ENCODE peak calls at places on chromosomes 16 and 17, in eight cellular contexts. Z, N, P, Y, R, V, O and H are unnamed samples.

GRCh38 chr17:82807101-82807500 is 32.7 kb downstream of the ZNF750 start:
- DNase-seq in R (no peak), O (no peak), N (no peak), P (no peak), Y (no peak), Z (no peak), V (no peak), H (no peak)

GRCh38 chr17:55765472-55765871 is 14.6 kb downstream of the PCTP start:
- DNase-seq in Z (no peak), O (no peak), N (no peak), V (no peak), Y (no peak), P (no peak), R (no peak), H (no peak)

GRCh38 chr16:84462296-84463210 is 41.9 kb downstream of the MEAK7 start:
- DNase-seq in R (no peak), P (no peak), N (no peak), Y (peak; percentile 8), O (no peak), V (peak; percentile 14), Z (no peak), H (peak; percentile 21)

GRCh38 chr16:13435873-13436474 is 484.0 kb upstream of the ERCC4 start:
- DNase-seq in N (no peak), Y (no peak), Z (no peak), V (no peak), R (no peak), P (no peak), O (peak; percentile 78), H (peak; percentile 62)

GRCh38 chr16:87922250-87922871 is 14.0 kb downstream of the CA5A start:
- DNase-seq in R (no peak), V (no peak), Z (no peak), Y (no peak), O (no peak), P (no peak), N (no peak), H (no peak)

GRCh38 chr17:48530208-48530886 is 464 bp downstream of the HOXB1 start:
- DNase-seq in N (no peak), Y (no peak), O (no peak), V (no peak), R (no peak), Z (no peak), P (no peak), H (peak; percentile 78)

GRCh38 chr17:79919164-79919585 is 79.9 kb upstream of the CBX4 start:
- DNase-seq in P (peak; percentile 9), Z (no peak), R (no peak), O (no peak), V (peak; percentile 74), N (no peak), Y (peak; percentile 67), H (peak; percentile 60)

GRCh38 chr17:1162116-1162855 is 17.5 kb downstream of the ABR start:
- DNase-seq in V (no peak), P (no peak), Y (no peak), O (no peak), N (no peak), R (no peak), Z (no peak), H (no peak)

DNA sequence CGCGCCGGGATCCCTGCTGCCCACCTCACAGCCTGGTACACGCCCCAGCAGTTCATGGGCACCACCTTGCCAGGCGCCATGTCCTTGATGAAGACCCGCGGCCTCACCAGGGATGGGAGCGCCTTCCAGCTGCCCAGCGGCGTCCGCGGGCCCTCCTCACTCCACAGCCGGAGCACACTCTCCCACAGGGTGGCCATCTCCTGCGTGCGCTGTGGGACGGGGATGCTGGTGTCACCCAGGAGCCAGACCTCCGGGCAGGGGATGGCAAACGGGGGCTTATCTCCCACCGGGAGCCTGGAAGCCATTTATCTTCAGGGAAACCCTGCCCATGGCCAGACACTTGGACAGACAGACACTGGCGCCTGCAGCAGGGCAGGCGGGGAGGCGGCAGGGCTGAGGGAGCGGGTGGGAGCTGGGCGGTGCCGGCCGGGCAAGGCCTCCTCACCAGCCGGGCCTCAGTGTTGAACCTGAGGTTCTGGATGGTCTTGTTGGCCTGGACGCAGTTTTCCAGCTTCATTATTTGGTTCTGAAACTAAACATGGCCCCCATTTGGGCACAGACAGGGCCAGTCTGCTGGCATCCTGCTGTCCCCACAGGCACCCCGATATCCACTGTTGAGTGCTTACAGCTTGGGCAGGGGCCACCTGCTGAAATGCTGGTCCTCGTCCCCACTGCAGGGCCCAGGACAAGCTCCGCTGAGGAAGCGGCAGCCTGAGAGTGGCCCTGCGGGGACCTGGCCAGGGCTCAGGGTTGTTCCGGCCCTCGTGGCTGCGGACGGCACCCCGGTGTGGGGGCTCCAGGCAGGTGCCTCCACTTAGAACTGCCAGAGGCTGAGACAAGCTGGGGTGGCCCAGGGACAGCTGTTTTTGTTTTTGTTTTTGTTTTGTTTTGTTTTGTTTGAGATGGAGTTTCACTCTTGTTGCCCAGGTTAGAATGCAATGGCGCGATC is 4.0 kb downstream of the PERCC1 start:
- DNase-seq in Z (no peak), Y (no peak), N (no peak), P (no peak), V (no peak), R (no peak), O (no peak), H (no peak)
- H3K4me1 ChIP-seq in Z (no peaks in the 10 kb centered on the region), Y (no peaks in the 10 kb centered on the region), N (no peaks in the 10 kb centered on the region), P (no peaks in the 10 kb centered on the region), V (no peaks in the 10 kb centered on the region), R (no peaks in the 10 kb centered on the region), O (no peaks in the 10 kb centered on the region), H (no peaks in the 10 kb centered on the region)

GRCh38 chr17:29449865-29450671 is 59.9 kb downstream of the TAOK1 start:
- DNase-seq in V (no peak), Z (no peak), O (no peak), P (no peak), R (no peak), Y (no peak), N (no peak), H (no peak)
- H3K9ac ChIP-seq in V (no peak overlapping the region), Z (no peak overlapping the region), O (no peak overlapping the region), P (no peak overlapping the region), R (no peak overlapping the region), Y (no peak overlapping the region), N (no peak overlapping the region), H (no peak overlapping the region)

GRCh38 chr17:41785876-41786226 is 660 bp downstream of the JUP start:
- DNase-seq in V (peak; percentile 92), R (no peak), O (peak; percentile 80), Y (peak; percentile 34), Z (no peak), P (peak; percentile 22), N (no peak), H (peak; percentile 94)
- H3K4me1 ChIP-seq in V (peaks cover 49% of the 10 kb centered on the region), R (peaks cover 22% of the 10 kb centered on the region), O (peaks cover 6% of the 10 kb centered on the region), Y (no peaks in the 10 kb centered on the region), Z (peaks cover 33% of the 10 kb centered on the region), P (peaks cover 5% of the 10 kb centered on the region), N (peaks cover 9% of the 10 kb centered on the region), H (peaks cover 3% of the 10 kb centered on the region)

GRCh38 chr16:31355701-31356100 is 725 bp downstream of the ITGAX start:
- DNase-seq in R (no peak), P (no peak), Y (no peak), N (no peak), O (no peak), Z (no peak), V (no peak), H (no peak)
- H3K9ac ChIP-seq in R (no peak overlapping the region), P (no peak overlapping the region), Y (no peak overlapping the region), N (peak overlapping the region; percentile 36), O (no peak overlapping the region), Z (no peak overlapping the region), V (no peak overlapping the region), H (no peak overlapping the region)

GRCh38 chr16:86657972-86658371 is 79.6 kb downstream of the FOXL1 start:
- DNase-seq in V (no peak), Z (no peak), N (no peak), R (no peak), P (no peak), O (no peak), Y (no peak), H (no peak)
- H3K4me1 ChIP-seq in V (no peaks in the 10 kb centered on the region), Z (no peaks in the 10 kb centered on the region), N (no peaks in the 10 kb centered on the region), R (peaks cover 7% of the 10 kb centered on the region), P (peaks cover 4% of the 10 kb centered on the region), O (no peaks in the 10 kb centered on the region), Y (peaks cover 29% of the 10 kb centered on the region), H (no peaks in the 10 kb centered on the region)